ENCODE peak calls at places on chromosomes 13 and 19, in five cellular contexts. One of them, this sample, is unnamed.

GRCh38 chr19:18322318-18322758 is 538 bp downstream of the LSM4 start:
- DNase-seq in Peyer's patch: peak; percentile 81
- DNase-seq in CD8-positive, alpha-beta T cell: no peak
- DNase-seq in fibroblast of lung: peak; percentile 70
- DNase-seq in heart right ventricle: peak; percentile 52
- DNase-seq in this sample: no peak

GRCh38 chr13:44437356-44438233 is 64.0 kb downstream of the SERP2 start:
- DNase-seq in Peyer's patch: no peak
- DNase-seq in CD8-positive, alpha-beta T cell: no peak
- DNase-seq in fibroblast of lung: peak; percentile 78
- DNase-seq in heart right ventricle: no peak
- DNase-seq in this sample: no peak

GRCh38 chr13:61728468-61728867 is 312.8 kb upstream of the PCDH20 start:
- DNase-seq in Peyer's patch: no peak
- DNase-seq in CD8-positive, alpha-beta T cell: no peak
- DNase-seq in fibroblast of lung: peak; percentile 65
- DNase-seq in heart right ventricle: peak; percentile 10
- DNase-seq in this sample: no peak

GRCh38 chr19:29841559-29842367 is 30.0 kb downstream of the CCNE1 start:
- DNase-seq in Peyer's patch: no peak
- DNase-seq in CD8-positive, alpha-beta T cell: no peak
- DNase-seq in fibroblast of lung: no peak
- DNase-seq in heart right ventricle: peak; percentile 15
- DNase-seq in this sample: no peak

GRCh38 chr19:19034204-19034624 is 811 bp downstream of the ARMC6 start:
- DNase-seq in Peyer's patch: peak; percentile 69
- DNase-seq in CD8-positive, alpha-beta T cell: peak; percentile 36
- DNase-seq in fibroblast of lung: peak; percentile 58
- DNase-seq in heart right ventricle: no peak
- DNase-seq in this sample: no peak

GRCh38 chr13:48624016-48624415 is 29.7 kb upstream of the CYSLTR2 start:
- DNase-seq in Peyer's patch: no peak
- DNase-seq in CD8-positive, alpha-beta T cell: no peak
- DNase-seq in fibroblast of lung: no peak
- DNase-seq in heart right ventricle: no peak
- DNase-seq in this sample: no peak

GRCh38 chr13:107799001-107799400 is 416.3 kb downstream of the LIG4 start:
- DNase-seq in Peyer's patch: no peak
- DNase-seq in CD8-positive, alpha-beta T cell: no peak
- DNase-seq in fibroblast of lung: no peak
- DNase-seq in heart right ventricle: no peak
- DNase-seq in this sample: no peak

GRCh38 chr13:86830046-86830445 is 841.1 kb upstream of the SLITRK5 start:
- DNase-seq in Peyer's patch: no peak
- DNase-seq in CD8-positive, alpha-beta T cell: no peak
- DNase-seq in fibroblast of lung: peak; percentile 26
- DNase-seq in heart right ventricle: no peak
- DNase-seq in this sample: no peak

GRCh38 chr19:19372656-19373416 is 32.6 kb upstream of the GATAD2A start:
- DNase-seq in Peyer's patch: peak; percentile 74
- DNase-seq in CD8-positive, alpha-beta T cell: no peak
- DNase-seq in fibroblast of lung: peak; percentile 39
- DNase-seq in heart right ventricle: peak; percentile 80
- DNase-seq in this sample: peak; percentile 73

GRCh38 chr13:33744589-33745369 is 73.2 kb upstream of the RFC3 start:
- DNase-seq in Peyer's patch: no peak
- DNase-seq in CD8-positive, alpha-beta T cell: no peak
- DNase-seq in fibroblast of lung: no peak
- DNase-seq in heart right ventricle: no peak
- DNase-seq in this sample: no peak

GRCh38 chr13:63336549-63336948 is 1920.9 kb upstream of the PCDH20 start:
- DNase-seq in Peyer's patch: no peak
- DNase-seq in CD8-positive, alpha-beta T cell: no peak
- DNase-seq in fibroblast of lung: no peak
- DNase-seq in heart right ventricle: no peak
- DNase-seq in this sample: no peak

GRCh38 chr13:113749507-113749906 is 9.5 kb upstream of the TMEM255B start:
- DNase-seq in Peyer's patch: peak; percentile 26
- DNase-seq in CD8-positive, alpha-beta T cell: no peak
- DNase-seq in fibroblast of lung: no peak
- DNase-seq in heart right ventricle: no peak
- DNase-seq in this sample: no peak

GRCh38 chr13:108227651-108228272 is 9.6 kb downstream of the ABHD13 start:
- DNase-seq in Peyer's patch: no peak
- DNase-seq in CD8-positive, alpha-beta T cell: no peak
- DNase-seq in fibroblast of lung: peak; percentile 57
- DNase-seq in heart right ventricle: peak; percentile 24
- DNase-seq in this sample: no peak

GRCh38 chr13:90068658-90069057 is 1278.8 kb upstream of the MIR17HG start:
- DNase-seq in Peyer's patch: no peak
- DNase-seq in CD8-positive, alpha-beta T cell: no peak
- DNase-seq in fibroblast of lung: no peak
- DNase-seq in heart right ventricle: no peak
- DNase-seq in this sample: no peak

GRCh38 chr13:106799731-106800335 is 231.9 kb upstream of the ARGLU1 start:
- DNase-seq in Peyer's patch: no peak
- DNase-seq in CD8-positive, alpha-beta T cell: no peak
- DNase-seq in fibroblast of lung: no peak
- DNase-seq in heart right ventricle: no peak
- DNase-seq in this sample: no peak

GRCh38 chr13:34223984-34224383 is 406.0 kb downstream of the RFC3 start:
- DNase-seq in Peyer's patch: no peak
- DNase-seq in CD8-positive, alpha-beta T cell: no peak
- DNase-seq in fibroblast of lung: no peak
- DNase-seq in heart right ventricle: no peak
- DNase-seq in this sample: no peak

GRCh38 chr13:29909975-29910674 is 59.7 kb upstream of the UBL3 start:
- DNase-seq in Peyer's patch: no peak
- DNase-seq in CD8-positive, alpha-beta T cell: no peak
- DNase-seq in fibroblast of lung: peak; percentile 51
- DNase-seq in heart right ventricle: no peak
- DNase-seq in this sample: no peak

GRCh38 chr19:6509118-6509971 is 7.2 kb upstream of the TUBB4A start:
- DNase-seq in Peyer's patch: no peak
- DNase-seq in CD8-positive, alpha-beta T cell: no peak
- DNase-seq in fibroblast of lung: no peak
- DNase-seq in heart right ventricle: no peak
- DNase-seq in this sample: no peak

GRCh38 chr13:41645313-41645712 is 188.0 kb downstream of the RGCC start:
- DNase-seq in Peyer's patch: no peak
- DNase-seq in CD8-positive, alpha-beta T cell: no peak
- DNase-seq in fibroblast of lung: peak; percentile 93
- DNase-seq in heart right ventricle: no peak
- DNase-seq in this sample: peak; percentile 73

DNA sequence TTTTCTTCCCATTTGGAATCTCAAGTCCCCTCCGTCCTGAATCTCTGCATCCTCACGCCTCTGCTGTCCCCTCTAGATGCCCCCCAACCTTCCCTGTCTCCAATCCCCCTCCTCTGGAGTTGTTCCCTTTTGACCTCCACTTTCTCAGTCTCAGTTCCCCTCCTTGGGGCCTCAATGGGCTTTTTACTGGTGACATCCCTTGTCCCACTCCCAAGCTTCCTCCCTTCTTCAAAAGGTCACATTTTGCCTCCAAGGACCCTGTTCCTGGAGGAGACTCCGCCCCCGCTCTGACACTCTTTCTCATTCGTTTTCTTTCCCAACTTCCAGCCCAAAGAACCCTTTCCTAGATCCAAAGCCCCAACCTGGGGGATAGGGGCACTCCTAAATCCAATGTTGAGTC is 1.0 kb downstream of the AP2S1 start:
- DNase-seq in Peyer's patch: no peak
- DNase-seq in CD8-positive, alpha-beta T cell: no peak
- DNase-seq in fibroblast of lung: no peak
- DNase-seq in heart right ventricle: no peak
- DNase-seq in this sample: no peak
- H3K27ac ChIP-seq in Peyer's patch: peak overlapping the region; percentile 90
- H3K27ac ChIP-seq in CD8-positive, alpha-beta T cell: no peak overlapping the region
- H3K27ac ChIP-seq in fibroblast of lung: peak overlapping the region; percentile 94
- H3K27ac ChIP-seq in heart right ventricle: peak overlapping the region; percentile 93
- H3K27ac ChIP-seq in this sample: peak overlapping the region; percentile 76

DNA sequence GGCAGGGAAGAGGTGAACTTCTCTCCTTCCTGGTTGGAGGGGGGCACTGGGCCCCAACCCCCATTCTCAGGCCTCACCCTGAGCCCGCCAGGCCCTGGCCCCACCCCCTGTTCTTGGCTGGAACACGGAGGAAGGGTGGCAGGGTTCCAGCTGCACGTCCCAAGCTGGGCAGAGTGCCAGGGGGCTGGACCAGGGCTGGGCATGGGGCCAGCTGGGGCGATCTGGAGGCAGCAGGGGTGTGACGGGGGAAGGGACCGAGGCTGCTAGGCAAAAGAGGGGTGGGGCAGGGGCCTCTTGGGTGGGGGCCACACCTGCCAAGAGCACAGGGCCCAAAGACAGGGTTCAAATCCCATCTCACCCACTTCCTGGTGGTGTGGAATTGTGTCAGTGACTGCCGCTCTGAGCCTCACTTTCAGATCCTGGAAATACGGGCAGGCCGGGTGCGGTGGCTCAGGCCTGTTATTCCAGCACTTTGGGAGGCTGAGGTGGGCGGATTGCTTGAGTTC is 2.2 kb downstream of the HIF3A start:
- DNase-seq in Peyer's patch: peak; percentile 99
- DNase-seq in CD8-positive, alpha-beta T cell: no peak
- DNase-seq in fibroblast of lung: peak; percentile 96
- DNase-seq in heart right ventricle: peak; percentile 97
- DNase-seq in this sample: peak; percentile 97
- H3K4me1 ChIP-seq in Peyer's patch: no peaks in the 10 kb centered on the region
- H3K4me1 ChIP-seq in CD8-positive, alpha-beta T cell: no peaks in the 10 kb centered on the region
- H3K4me1 ChIP-seq in fibroblast of lung: peaks cover 8% of the 10 kb centered on the region
- H3K4me1 ChIP-seq in heart right ventricle: peaks cover 74% of the 10 kb centered on the region
- H3K4me1 ChIP-seq in this sample: peaks cover 75% of the 10 kb centered on the region

DNA sequence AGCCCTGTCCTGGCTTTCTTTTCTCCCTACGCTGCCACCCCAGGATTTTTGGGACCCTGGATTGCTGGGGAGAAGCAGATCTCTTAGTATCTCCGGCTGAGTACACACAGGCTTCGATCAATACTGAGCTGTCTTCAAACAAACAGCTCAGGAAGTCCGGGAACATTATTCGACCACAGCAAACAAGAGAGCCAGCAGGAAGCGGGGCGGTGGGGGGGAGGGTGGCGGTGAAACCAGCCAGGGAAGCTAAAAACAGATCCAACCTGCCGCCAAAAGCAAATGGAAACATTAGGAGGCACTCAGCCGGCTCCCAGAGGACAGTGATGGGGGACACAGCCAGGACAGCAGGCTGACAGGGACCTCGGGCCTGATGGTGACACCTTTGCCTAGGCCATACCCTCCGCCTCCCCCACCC is 12.2 kb upstream of the BCAM start:
- DNase-seq in Peyer's patch: no peak
- DNase-seq in CD8-positive, alpha-beta T cell: no peak
- DNase-seq in fibroblast of lung: no peak
- DNase-seq in heart right ventricle: peak; percentile 82
- DNase-seq in this sample: no peak
- H3K27ac ChIP-seq in Peyer's patch: peak overlapping the region; percentile 49
- H3K27ac ChIP-seq in CD8-positive, alpha-beta T cell: no peak overlapping the region
- H3K27ac ChIP-seq in fibroblast of lung: no peak overlapping the region
- H3K27ac ChIP-seq in heart right ventricle: peak overlapping the region; percentile 72
- H3K27ac ChIP-seq in this sample: peak overlapping the region; percentile 82

GRCh38 chr13:99577934-99578917 is 77.0 kb downstream of the TM9SF2 start:
- DNase-seq in Peyer's patch: no peak
- DNase-seq in CD8-positive, alpha-beta T cell: no peak
- DNase-seq in fibroblast of lung: peak; percentile 34
- DNase-seq in heart right ventricle: no peak
- DNase-seq in this sample: no peak
- H3K4me1 ChIP-seq in Peyer's patch: no peaks in the 10 kb centered on the region
- H3K4me1 ChIP-seq in CD8-positive, alpha-beta T cell: no peaks in the 10 kb centered on the region
- H3K4me1 ChIP-seq in fibroblast of lung: no peaks in the 10 kb centered on the region
- H3K4me1 ChIP-seq in heart right ventricle: peaks cover 9% of the 10 kb centered on the region
- H3K4me1 ChIP-seq in this sample: no peaks in the 10 kb centered on the region

DNA sequence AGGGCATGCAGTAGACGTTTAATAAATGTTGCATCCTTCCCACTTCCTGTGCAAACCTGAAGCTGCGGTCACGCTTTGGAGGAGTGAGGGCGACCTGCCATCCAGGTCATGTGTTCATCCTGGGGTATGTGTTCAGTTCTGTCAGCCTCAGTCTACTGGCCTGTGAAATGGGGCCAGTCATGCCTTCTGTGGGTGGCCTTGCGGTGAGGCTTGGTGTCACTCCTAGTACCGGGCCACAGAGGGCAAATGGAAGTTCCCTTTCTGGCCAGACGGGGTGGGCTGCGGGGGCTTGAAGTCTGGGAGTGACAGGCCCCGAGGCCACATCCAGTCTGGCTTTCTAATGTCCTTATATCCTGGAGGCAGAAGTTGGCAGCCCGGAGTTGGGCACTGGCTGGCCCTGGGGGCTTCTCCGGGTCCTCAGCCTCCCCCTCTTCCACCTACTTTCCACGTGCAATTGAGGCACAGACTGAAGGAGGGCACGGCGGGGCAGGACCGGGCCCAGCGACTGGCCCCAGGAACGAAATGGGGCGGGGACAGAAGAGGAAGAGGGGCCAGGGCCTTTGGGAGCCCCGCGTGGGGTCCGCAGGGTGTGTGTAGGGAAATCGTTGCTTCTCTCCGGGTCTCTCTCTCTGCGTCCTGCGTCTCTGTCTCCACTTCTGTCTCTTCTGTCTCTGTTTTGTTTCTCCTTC is 11.1 kb downstream of the PDE4A start:
- DNase-seq in Peyer's patch: no peak
- DNase-seq in CD8-positive, alpha-beta T cell: no peak
- DNase-seq in fibroblast of lung: no peak
- DNase-seq in heart right ventricle: no peak
- DNase-seq in this sample: no peak
- H3K27ac ChIP-seq in Peyer's patch: peak overlapping the region; percentile 87
- H3K27ac ChIP-seq in CD8-positive, alpha-beta T cell: peak overlapping the region; percentile 43
- H3K27ac ChIP-seq in fibroblast of lung: no peak overlapping the region
- H3K27ac ChIP-seq in heart right ventricle: peak overlapping the region; percentile 89
- H3K27ac ChIP-seq in this sample: peak overlapping the region; percentile 8

GRCh38 chr13:37491661-37492060 is 106.9 kb downstream of the POSTN start:
- DNase-seq in Peyer's patch: no peak
- DNase-seq in CD8-positive, alpha-beta T cell: no peak
- DNase-seq in fibroblast of lung: no peak
- DNase-seq in heart right ventricle: no peak
- DNase-seq in this sample: no peak
- H3K4me1 ChIP-seq in Peyer's patch: no peaks in the 10 kb centered on the region
- H3K4me1 ChIP-seq in CD8-positive, alpha-beta T cell: no peaks in the 10 kb centered on the region
- H3K4me1 ChIP-seq in fibroblast of lung: peaks cover 6% of the 10 kb centered on the region
- H3K4me1 ChIP-seq in heart right ventricle: peaks cover 29% of the 10 kb centered on the region
- H3K4me1 ChIP-seq in this sample: no peaks in the 10 kb centered on the region

GRCh38 chr19:38663957-38664502 is 16.6 kb downstream of the ACTN4 start:
- DNase-seq in Peyer's patch: no peak
- DNase-seq in CD8-positive, alpha-beta T cell: no peak
- DNase-seq in fibroblast of lung: no peak
- DNase-seq in heart right ventricle: peak; percentile 65
- DNase-seq in this sample: no peak

GRCh38 chr19:38665219-38665931 is 17.9 kb downstream of the ACTN4 start:
- DNase-seq in Peyer's patch: no peak
- DNase-seq in CD8-positive, alpha-beta T cell: no peak
- DNase-seq in fibroblast of lung: no peak
- DNase-seq in heart right ventricle: no peak
- DNase-seq in this sample: no peak

GRCh38 chr19:38663156-38663651 is 15.8 kb downstream of the ACTN4 start:
- DNase-seq in Peyer's patch: no peak
- DNase-seq in CD8-positive, alpha-beta T cell: no peak
- DNase-seq in fibroblast of lung: no peak
- DNase-seq in heart right ventricle: no peak
- DNase-seq in this sample: no peak

GRCh38 chr19:38665950-38666661 is 18.7 kb downstream of the ACTN4 start:
- DNase-seq in Peyer's patch: no peak
- DNase-seq in CD8-positive, alpha-beta T cell: no peak
- DNase-seq in fibroblast of lung: peak; percentile 61
- DNase-seq in heart right ventricle: peak; percentile 86
- DNase-seq in this sample: peak; percentile 82

GRCh38 chr19:38664503-38665211 is 17.2 kb downstream of the ACTN4 start:
- DNase-seq in Peyer's patch: no peak
- DNase-seq in CD8-positive, alpha-beta T cell: no peak
- DNase-seq in fibroblast of lung: no peak
- DNase-seq in heart right ventricle: no peak
- DNase-seq in this sample: no peak
- H3K27ac ChIP-seq in Peyer's patch: peak overlapping the region; percentile 95
- H3K27ac ChIP-seq in CD8-positive, alpha-beta T cell: no peak overlapping the region
- H3K27ac ChIP-seq in fibroblast of lung: peak overlapping the region; percentile 83
- H3K27ac ChIP-seq in heart right ventricle: peak overlapping the region; percentile 94
- H3K27ac ChIP-seq in this sample: peak overlapping the region; percentile 97